ENCODE peak calls at places on chromosomes 16 and 17, in nine cellular contexts. E is activated T-helper 9 cell treated with anti-CD3 and anti-CD28 coated beads, Interleukin-2, amount 50 U/mL, for 16 hours; T is bronchial epithelial cell; Z is HFFc6; P is lung; V is NCI-H460; N is stromal cell of bone marrow; U is T-helper 2 cell; Y is HTR-8/SVneo. D is an unnamed sample.

GRCh38 chr17:50627386-50627781 is 7.3 kb upstream of the ABCC3 start:
- DNase-seq in E (no peak), T (no peak), Z (no peak), P (no peak), V (no peak), N (no peak), U (no peak), Y (no peak), D (no peak)

GRCh38 chr16:8620535-8620934 is 963 bp upstream of the METTL22 start:
- DNase-seq in E (no peak), T (peak; percentile 91), Z (no peak), P (no peak), V (no peak), N (no peak), U (no peak), Y (no peak), D (no peak)

GRCh38 chr17:57311281-57312216 is 55.2 kb downstream of the MSI2 start:
- DNase-seq in E (no peak), T (peak; percentile 75), Z (no peak), P (no peak), V (no peak), N (no peak), U (no peak), Y (no peak), D (no peak)

GRCh38 chr17:21243516-21244303 is 9.5 kb downstream of the NATD1 start:
- DNase-seq in E (no peak), T (no peak), Z (no peak), P (no peak), V (no peak), N (no peak), U (no peak), Y (no peak), D (no peak)

GRCh38 chr17:52419256-52419655 is 260.7 kb upstream of the CA10 start:
- DNase-seq in E (no peak), T (no peak), Z (no peak), P (no peak), V (no peak), N (no peak), U (no peak), Y (no peak), D (no peak)

GRCh38 chr16:7246578-7246977 is 86.1 kb upstream of the RBFOX1 start:
- DNase-seq in E (no peak), T (no peak), Z (no peak), P (no peak), V (no peak), N (no peak), U (no peak), Y (no peak), D (no peak)

GRCh38 chr16:70331588-70332358 is 14.9 kb upstream of the DDX19A start:
- DNase-seq in E (no peak), T (no peak), Z (no peak), P (no peak), V (no peak), N (no peak), U (no peak), Y (peak; percentile 39), D (no peak)

GRCh38 chr17:79612468-79613194 is 1.8 kb upstream of the RBFOX3 start:
- DNase-seq in E (no peak), T (peak; percentile 1), Z (no peak), P (no peak), V (peak; percentile 72), N (no peak), U (no peak), Y (peak; percentile 62), D (peak; percentile 26)

GRCh38 chr16:87033021-87033471 is 284.1 kb downstream of the C16orf95 start:
- DNase-seq in E (no peak), T (no peak), Z (no peak), P (no peak), V (no peak), N (no peak), U (no peak), Y (no peak), D (no peak)